ENCODE peak calls at places on chromosomes 7 and 10, in five cellular contexts. One of them, this sample, is unnamed.

GRCh38 chr7:51233375-51233774 is 83.2 kb downstream of the COBL start:
- DNase-seq in NT2/D1: no peak
- DNase-seq in AG10803: no peak
- DNase-seq in H9: no peak
- DNase-seq in stimulated activated CD8-positive, alpha-beta memory T cell treated with anti-CD3 and anti-CD28 coated beads, Interleukin-4, amount 100 ng/mL, for 1 hour: no peak
- DNase-seq in this sample: no peak

GRCh38 chr10:44280615-44281014 is 104.3 kb downstream of the CXCL12 start:
- DNase-seq in NT2/D1: no peak
- DNase-seq in H9: no peak
- DNase-seq in stimulated activated CD8-positive, alpha-beta memory T cell treated with anti-CD3 and anti-CD28 coated beads, Interleukin-4, amount 100 ng/mL, for 1 hour: no peak
- DNase-seq in AG10803: peak
- DNase-seq in this sample: no peak

GRCh38 chr10:97921581-97922377 is 72.1 kb downstream of the GOLGA7B start:
- DNase-seq in AG10803: no peak
- DNase-seq in NT2/D1: no peak
- DNase-seq in stimulated activated CD8-positive, alpha-beta memory T cell treated with anti-CD3 and anti-CD28 coated beads, Interleukin-4, amount 100 ng/mL, for 1 hour: no peak
- DNase-seq in H9: no peak
- DNase-seq in this sample: peak

GRCh38 chr7:112723416-112723815 is 66.8 kb downstream of the TMEM168 start:
- DNase-seq in H9: no peak
- DNase-seq in NT2/D1: no peak
- DNase-seq in stimulated activated CD8-positive, alpha-beta memory T cell treated with anti-CD3 and anti-CD28 coated beads, Interleukin-4, amount 100 ng/mL, for 1 hour: no peak
- DNase-seq in AG10803: peak
- DNase-seq in this sample: no peak

GRCh38 chr7:51198654-51199053 is 118.0 kb downstream of the COBL start:
- DNase-seq in AG10803: no peak
- DNase-seq in stimulated activated CD8-positive, alpha-beta memory T cell treated with anti-CD3 and anti-CD28 coated beads, Interleukin-4, amount 100 ng/mL, for 1 hour: no peak
- DNase-seq in H9: no peak
- DNase-seq in NT2/D1: no peak
- DNase-seq in this sample: no peak

GRCh38 chr7:36652431-36652830 is 71.9 kb downstream of the AOAH start:
- DNase-seq in stimulated activated CD8-positive, alpha-beta memory T cell treated with anti-CD3 and anti-CD28 coated beads, Interleukin-4, amount 100 ng/mL, for 1 hour: no peak
- DNase-seq in AG10803: no peak
- DNase-seq in H9: no peak
- DNase-seq in NT2/D1: no peak
- DNase-seq in this sample: no peak

GRCh38 chr10:11115337-11115736 is 97.7 kb downstream of the CELF2 start:
- DNase-seq in NT2/D1: no peak
- DNase-seq in AG10803: no peak
- DNase-seq in stimulated activated CD8-positive, alpha-beta memory T cell treated with anti-CD3 and anti-CD28 coated beads, Interleukin-4, amount 100 ng/mL, for 1 hour: no peak
- DNase-seq in H9: no peak
- DNase-seq in this sample: no peak

GRCh38 chr7:29946428-29947186 is 43.0 kb downstream of the SCRN1 start:
- DNase-seq in AG10803: peak
- DNase-seq in NT2/D1: no peak
- DNase-seq in H9: peak
- DNase-seq in stimulated activated CD8-positive, alpha-beta memory T cell treated with anti-CD3 and anti-CD28 coated beads, Interleukin-4, amount 100 ng/mL, for 1 hour: no peak
- DNase-seq in this sample: peak

GRCh38 chr10:118911361-118911760 is 118.2 kb upstream of the NANOS1 start:
- DNase-seq in H9: no peak
- DNase-seq in AG10803: peak
- DNase-seq in stimulated activated CD8-positive, alpha-beta memory T cell treated with anti-CD3 and anti-CD28 coated beads, Interleukin-4, amount 100 ng/mL, for 1 hour: no peak
- DNase-seq in NT2/D1: no peak
- DNase-seq in this sample: no peak

GRCh38 chr10:47062801-47063200 is 151.6 kb downstream of the PTPN20 start:
- DNase-seq in H9: peak
- DNase-seq in stimulated activated CD8-positive, alpha-beta memory T cell treated with anti-CD3 and anti-CD28 coated beads, Interleukin-4, amount 100 ng/mL, for 1 hour: no peak
- DNase-seq in NT2/D1: no peak
- DNase-seq in AG10803: peak
- DNase-seq in this sample: no peak

GRCh38 chr7:111103136-111103535 is 12.2 kb downstream of the LRRN3 start:
- DNase-seq in NT2/D1: no peak
- DNase-seq in stimulated activated CD8-positive, alpha-beta memory T cell treated with anti-CD3 and anti-CD28 coated beads, Interleukin-4, amount 100 ng/mL, for 1 hour: no peak
- DNase-seq in H9: no peak
- DNase-seq in AG10803: no peak
- DNase-seq in this sample: no peak

GRCh38 chr7:92685146-92686042 is 95.2 kb upstream of the FAM133B start:
- DNase-seq in H9: no peak
- DNase-seq in stimulated activated CD8-positive, alpha-beta memory T cell treated with anti-CD3 and anti-CD28 coated beads, Interleukin-4, amount 100 ng/mL, for 1 hour: no peak
- DNase-seq in AG10803: no peak
- DNase-seq in NT2/D1: peak
- DNase-seq in this sample: no peak

GRCh38 chr7:140074780-140075179 is 12.0 kb upstream of the PARP12 start:
- DNase-seq in NT2/D1: no peak
- DNase-seq in AG10803: peak
- DNase-seq in stimulated activated CD8-positive, alpha-beta memory T cell treated with anti-CD3 and anti-CD28 coated beads, Interleukin-4, amount 100 ng/mL, for 1 hour: no peak
- DNase-seq in H9: no peak
- DNase-seq in this sample: no peak

GRCh38 chr10:125866421-125867029 is 14.6 kb downstream of the DHX32 start:
- DNase-seq in NT2/D1: no peak
- DNase-seq in H9: no peak
- DNase-seq in stimulated activated CD8-positive, alpha-beta memory T cell treated with anti-CD3 and anti-CD28 coated beads, Interleukin-4, amount 100 ng/mL, for 1 hour: no peak
- DNase-seq in AG10803: no peak
- DNase-seq in this sample: no peak

GRCh38 chr7:11082552-11083213 is 109.0 kb downstream of the PHF14 start:
- DNase-seq in NT2/D1: no peak
- DNase-seq in AG10803: peak
- DNase-seq in H9: peak
- DNase-seq in stimulated activated CD8-positive, alpha-beta memory T cell treated with anti-CD3 and anti-CD28 coated beads, Interleukin-4, amount 100 ng/mL, for 1 hour: no peak
- DNase-seq in this sample: no peak

GRCh38 chr10:7956508-7956907 is 98.0 kb upstream of the GATA3 start:
- DNase-seq in H9: no peak
- DNase-seq in NT2/D1: no peak
- DNase-seq in AG10803: peak
- DNase-seq in stimulated activated CD8-positive, alpha-beta memory T cell treated with anti-CD3 and anti-CD28 coated beads, Interleukin-4, amount 100 ng/mL, for 1 hour: no peak
- DNase-seq in this sample: no peak

GRCh38 chr10:44799971-44800370 is 111.2 kb upstream of the TMEM72 start:
- DNase-seq in stimulated activated CD8-positive, alpha-beta memory T cell treated with anti-CD3 and anti-CD28 coated beads, Interleukin-4, amount 100 ng/mL, for 1 hour: no peak
- DNase-seq in NT2/D1: no peak
- DNase-seq in AG10803: no peak
- DNase-seq in H9: no peak
- DNase-seq in this sample: no peak

GRCh38 chr7:40828686-40829085 is 693.9 kb downstream of the SUGCT start:
- DNase-seq in AG10803: no peak
- DNase-seq in H9: no peak
- DNase-seq in stimulated activated CD8-positive, alpha-beta memory T cell treated with anti-CD3 and anti-CD28 coated beads, Interleukin-4, amount 100 ng/mL, for 1 hour: no peak
- DNase-seq in NT2/D1: no peak
- DNase-seq in this sample: no peak

GRCh38 chr10:59904431-59905065 is 1.8 kb downstream of the CCDC6 start:
- DNase-seq in AG10803: no peak
- DNase-seq in NT2/D1: no peak
- DNase-seq in stimulated activated CD8-positive, alpha-beta memory T cell treated with anti-CD3 and anti-CD28 coated beads, Interleukin-4, amount 100 ng/mL, for 1 hour: no peak
- DNase-seq in H9: no peak
- DNase-seq in this sample: no peak

GRCh38 chr10:96034625-96035024 is 8.8 kb upstream of the CCNJ start:
- DNase-seq in H9: no peak
- DNase-seq in AG10803: no peak
- DNase-seq in NT2/D1: no peak
- DNase-seq in stimulated activated CD8-positive, alpha-beta memory T cell treated with anti-CD3 and anti-CD28 coated beads, Interleukin-4, amount 100 ng/mL, for 1 hour: no peak
- DNase-seq in this sample: no peak

GRCh38 chr10:75827591-75827990 is 396.2 kb downstream of the LRMDA start:
- DNase-seq in stimulated activated CD8-positive, alpha-beta memory T cell treated with anti-CD3 and anti-CD28 coated beads, Interleukin-4, amount 100 ng/mL, for 1 hour: no peak
- DNase-seq in H9: no peak
- DNase-seq in NT2/D1: no peak
- DNase-seq in AG10803: no peak
- DNase-seq in this sample: no peak

GRCh38 chr7:9600974-9601373 is 1167.6 kb downstream of the NXPH1 start:
- DNase-seq in stimulated activated CD8-positive, alpha-beta memory T cell treated with anti-CD3 and anti-CD28 coated beads, Interleukin-4, amount 100 ng/mL, for 1 hour: no peak
- DNase-seq in H9: peak
- DNase-seq in AG10803: no peak
- DNase-seq in NT2/D1: peak
- DNase-seq in this sample: no peak

GRCh38 chr7:70630647-70631457 is 501.1 kb upstream of the GALNT17 start:
- DNase-seq in NT2/D1: no peak
- DNase-seq in H9: no peak
- DNase-seq in AG10803: peak
- DNase-seq in stimulated activated CD8-positive, alpha-beta memory T cell treated with anti-CD3 and anti-CD28 coated beads, Interleukin-4, amount 100 ng/mL, for 1 hour: no peak
- DNase-seq in this sample: no peak

GRCh38 chr10:133142523-133143199 is 17.4 kb upstream of the KNDC1 start:
- DNase-seq in stimulated activated CD8-positive, alpha-beta memory T cell treated with anti-CD3 and anti-CD28 coated beads, Interleukin-4, amount 100 ng/mL, for 1 hour: no peak
- DNase-seq in AG10803: no peak
- DNase-seq in H9: peak
- DNase-seq in NT2/D1: no peak
- DNase-seq in this sample: no peak

GRCh38 chr10:24642921-24643678 is 80.6 kb downstream of the ARHGAP21 start:
- DNase-seq in H9: no peak
- DNase-seq in AG10803: peak
- DNase-seq in stimulated activated CD8-positive, alpha-beta memory T cell treated with anti-CD3 and anti-CD28 coated beads, Interleukin-4, amount 100 ng/mL, for 1 hour: no peak
- DNase-seq in NT2/D1: peak
- DNase-seq in this sample: peak

GRCh38 chr7:131336956-131337355 is 9.3 kb downstream of the MKLN1 start:
- DNase-seq in H9: no peak
- DNase-seq in NT2/D1: no peak
- DNase-seq in AG10803: peak
- DNase-seq in stimulated activated CD8-positive, alpha-beta memory T cell treated with anti-CD3 and anti-CD28 coated beads, Interleukin-4, amount 100 ng/mL, for 1 hour: no peak
- DNase-seq in this sample: no peak

GRCh38 chr10:48523212-48523819 is 81.6 kb downstream of the ARHGAP22 start:
- DNase-seq in NT2/D1: no peak
- DNase-seq in AG10803: peak
- DNase-seq in stimulated activated CD8-positive, alpha-beta memory T cell treated with anti-CD3 and anti-CD28 coated beads, Interleukin-4, amount 100 ng/mL, for 1 hour: no peak
- DNase-seq in H9: peak
- DNase-seq in this sample: peak

GRCh38 chr10:132575320-132576201 is 38.0 kb downstream of the INPP5A start:
- DNase-seq in AG10803: peak
- DNase-seq in H9: no peak
- DNase-seq in NT2/D1: no peak
- DNase-seq in stimulated activated CD8-positive, alpha-beta memory T cell treated with anti-CD3 and anti-CD28 coated beads, Interleukin-4, amount 100 ng/mL, for 1 hour: no peak
- DNase-seq in this sample: no peak

GRCh38 chr7:155738652-155739537 is 73.4 kb downstream of the SHH start:
- DNase-seq in H9: peak
- DNase-seq in AG10803: peak
- DNase-seq in NT2/D1: peak
- DNase-seq in stimulated activated CD8-positive, alpha-beta memory T cell treated with anti-CD3 and anti-CD28 coated beads, Interleukin-4, amount 100 ng/mL, for 1 hour: peak
- DNase-seq in this sample: peak

GRCh38 chr10:131858118-131858515 is 42.7 kb upstream of the PPP2R2D start:
- DNase-seq in stimulated activated CD8-positive, alpha-beta memory T cell treated with anti-CD3 and anti-CD28 coated beads, Interleukin-4, amount 100 ng/mL, for 1 hour: no peak
- DNase-seq in NT2/D1: no peak
- DNase-seq in H9: peak
- DNase-seq in AG10803: no peak
- DNase-seq in this sample: no peak

GRCh38 chr10:4945706-4946348 is 17.4 kb upstream of the AKR1C1 start:
- DNase-seq in NT2/D1: no peak
- DNase-seq in stimulated activated CD8-positive, alpha-beta memory T cell treated with anti-CD3 and anti-CD28 coated beads, Interleukin-4, amount 100 ng/mL, for 1 hour: no peak
- DNase-seq in AG10803: no peak
- DNase-seq in H9: no peak
- DNase-seq in this sample: no peak

GRCh38 chr7:148238926-148239325 is 351.6 kb upstream of the C7orf33 start:
- DNase-seq in stimulated activated CD8-positive, alpha-beta memory T cell treated with anti-CD3 and anti-CD28 coated beads, Interleukin-4, amount 100 ng/mL, for 1 hour: no peak
- DNase-seq in AG10803: peak
- DNase-seq in NT2/D1: no peak
- DNase-seq in H9: no peak
- DNase-seq in this sample: no peak

GRCh38 chr10:108956149-108956548 is 967.2 kb downstream of the XPNPEP1 start:
- DNase-seq in H9: no peak
- DNase-seq in stimulated activated CD8-positive, alpha-beta memory T cell treated with anti-CD3 and anti-CD28 coated beads, Interleukin-4, amount 100 ng/mL, for 1 hour: no peak
- DNase-seq in AG10803: no peak
- DNase-seq in NT2/D1: no peak
- DNase-seq in this sample: no peak

GRCh38 chr7:127393370-127394058 is 1.0 kb upstream of the ZNF800 start:
- DNase-seq in NT2/D1: peak
- DNase-seq in H9: peak
- DNase-seq in stimulated activated CD8-positive, alpha-beta memory T cell treated with anti-CD3 and anti-CD28 coated beads, Interleukin-4, amount 100 ng/mL, for 1 hour: no peak
- DNase-seq in AG10803: peak
- DNase-seq in this sample: peak

GRCh38 chr7:111486472-111487142 is 75.7 kb downstream of the IMMP2L start:
- DNase-seq in H9: no peak
- DNase-seq in AG10803: peak
- DNase-seq in NT2/D1: peak
- DNase-seq in stimulated activated CD8-positive, alpha-beta memory T cell treated with anti-CD3 and anti-CD28 coated beads, Interleukin-4, amount 100 ng/mL, for 1 hour: no peak
- DNase-seq in this sample: no peak

GRCh38 chr7:99142727-99143521 is 984 bp downstream of the SMURF1 start:
- DNase-seq in H9: peak
- DNase-seq in NT2/D1: peak
- DNase-seq in AG10803: peak
- DNase-seq in stimulated activated CD8-positive, alpha-beta memory T cell treated with anti-CD3 and anti-CD28 coated beads, Interleukin-4, amount 100 ng/mL, for 1 hour: peak
- DNase-seq in this sample: peak

GRCh38 chr10:100216006-100216405 is 13.4 kb downstream of the CHUK start:
- DNase-seq in H9: no peak
- DNase-seq in AG10803: no peak
- DNase-seq in stimulated activated CD8-positive, alpha-beta memory T cell treated with anti-CD3 and anti-CD28 coated beads, Interleukin-4, amount 100 ng/mL, for 1 hour: no peak
- DNase-seq in NT2/D1: no peak
- DNase-seq in this sample: no peak

GRCh38 chr7:106057962-106058901 is 53.9 kb downstream of the SYPL1 start:
- DNase-seq in stimulated activated CD8-positive, alpha-beta memory T cell treated with anti-CD3 and anti-CD28 coated beads, Interleukin-4, amount 100 ng/mL, for 1 hour: no peak
- DNase-seq in NT2/D1: no peak
- DNase-seq in H9: no peak
- DNase-seq in AG10803: peak
- DNase-seq in this sample: peak